ENCODE peak calls at places on chromosomes 13 and 19, in nine cellular contexts. J is heart left ventricle, P is testis, N is HAP-1, A is IMR-90, Q is cardiac muscle cell, Y is PC-3, D is ascending aorta, X is AG04450. Z is an unnamed sample. For H3K27me3, the result is how much of the 10 kb centered on the place peaks cover.

GRCh38 chr13:34469212-34469983 is 472.7 kb upstream of the NBEA start:
- DNase-seq in J (no peak), P (no peak), N (no peak), A (no peak), Q (peak), Y (peak), D (no peak), X (no peak), Z (no peak)

GRCh38 chr13:108728370-108728769 is 99.0 kb downstream of the MYO16 start:
- DNase-seq in J (no peak), P (no peak), N (no peak), A (no peak), Q (no peak), Y (peak), D (no peak), X (no peak), Z (no peak)

GRCh38 chr19:11152318-11153062 is 3.1 kb downstream of the SPC24 start:
- DNase-seq in J (peak), P (peak), N (no peak), A (peak), Q (peak), Y (peak), D (peak), X (no peak), Z (peak)

GRCh38 chr19:4432918-4433506 is 24.6 kb downstream of the UBXN6 start:
- DNase-seq in J (no peak), P (no peak), N (no peak), A (no peak), Q (no peak), Y (no peak), D (no peak), X (no peak), Z (no peak)

GRCh38 chr13:73937420-73937819 is 196.8 kb downstream of the KLF12 start:
- DNase-seq in J (no peak), P (no peak), N (no peak), A (no peak), Q (no peak), Y (no peak), D (no peak), X (no peak), Z (no peak)

GRCh38 chr19:3979674-3980352 is 5.5 kb downstream of the EEF2 start:
- DNase-seq in J (no peak), P (no peak), N (no peak), A (no peak), Q (no peak), Y (no peak), D (peak), X (no peak), Z (no peak)

GRCh38 chr13:101127741-101128353 is 288.5 kb downstream of the NALCN start:
- DNase-seq in J (no peak), P (peak), N (peak), A (peak), Q (peak), Y (peak), D (no peak), X (peak), Z (no peak)

GRCh38 chr13:96967248-96967745 is 27.0 kb downstream of the OXGR1 start:
- DNase-seq in J (no peak), P (no peak), N (peak), A (no peak), Q (no peak), Y (peak), D (no peak), X (no peak), Z (no peak)

GRCh38 chr13:20461860-20462532 is 63.7 kb downstream of the CRYL1 start:
- DNase-seq in J (peak), P (no peak), N (no peak), A (no peak), Q (peak), Y (no peak), D (no peak), X (no peak), Z (no peak)

GRCh38 chr19:17572640-17573039 is 17.2 kb downstream of the COLGALT1 start:
- DNase-seq in J (no peak), P (no peak), N (no peak), A (no peak), Q (no peak), Y (no peak), D (no peak), X (no peak), Z (no peak)

GRCh38 chr13:71015021-71015420 is 852.0 kb downstream of the DACH1 start:
- DNase-seq in J (no peak), P (no peak), N (no peak), A (no peak), Q (no peak), Y (no peak), D (no peak), X (no peak), Z (no peak)

GRCh38 chr13:25846227-25846984 is 205.4 kb downstream of the SHISA2 start:
- DNase-seq in J (no peak), P (no peak), N (no peak), A (no peak), Q (no peak), Y (peak), D (no peak), X (no peak), Z (no peak)

GRCh38 chr19:50214699-50215543 is 11.5 kb downstream of the MYH14 start:
- DNase-seq in J (no peak), P (no peak), N (no peak), A (no peak), Q (no peak), Y (peak), D (no peak), X (no peak), Z (no peak)

GRCh38 chr19:54279441-54279962 is 1.4 kb downstream of the LILRB2 start:
- DNase-seq in J (no peak), P (no peak), N (no peak), A (no peak), Q (no peak), Y (no peak), D (no peak), X (no peak), Z (no peak)
- H3K27me3 ChIP-seq in J (under half), P (under half), N (under half), A (under half), Q (under half), Y (half or more), D (under half), X (under half), Z (under half)

GRCh38 chr19:54329476-54330165 is 9.3 kb downstream of the LILRA4 start:
- DNase-seq in J (no peak), P (no peak), N (no peak), A (no peak), Q (no peak), Y (no peak), D (no peak), X (no peak), Z (no peak)
- H3K27me3 ChIP-seq in J (under half), P (under half), N (under half), A (under half), Q (under half), Y (under half), D (under half), X (under half), Z (under half)

GRCh38 chr19:53865523-53865917 is 2.2 kb upstream of the MYADM start:
- DNase-seq in J (no peak), P (no peak), N (no peak), A (no peak), Q (no peak), Y (no peak), D (peak), X (no peak), Z (no peak)
- H3K27me3 ChIP-seq in J (under half), P (under half), N (under half), A (under half), Q (under half), Y (under half), D (under half), X (under half), Z (under half)

GRCh38 chr19:39692822-39693221 is 11.5 kb upstream of the LGALS14 start:
- DNase-seq in J (no peak), P (no peak), N (no peak), A (no peak), Q (no peak), Y (no peak), D (no peak), X (no peak), Z (no peak)

GRCh38 chr19:39695759-39696158 is 8.5 kb upstream of the LGALS14 start:
- DNase-seq in J (no peak), P (no peak), N (no peak), A (no peak), Q (no peak), Y (no peak), D (no peak), X (no peak), Z (no peak)

GRCh38 chr19:39698535-39698934 is 5.7 kb upstream of the LGALS14 start:
- DNase-seq in J (no peak), P (no peak), N (no peak), A (no peak), Q (no peak), Y (no peak), D (no peak), X (no peak), Z (no peak)

GRCh38 chr19:39692166-39692565 is 12.1 kb upstream of the LGALS14 start:
- DNase-seq in J (no peak), P (no peak), N (no peak), A (no peak), Q (no peak), Y (no peak), D (no peak), X (no peak), Z (no peak)

DNA sequence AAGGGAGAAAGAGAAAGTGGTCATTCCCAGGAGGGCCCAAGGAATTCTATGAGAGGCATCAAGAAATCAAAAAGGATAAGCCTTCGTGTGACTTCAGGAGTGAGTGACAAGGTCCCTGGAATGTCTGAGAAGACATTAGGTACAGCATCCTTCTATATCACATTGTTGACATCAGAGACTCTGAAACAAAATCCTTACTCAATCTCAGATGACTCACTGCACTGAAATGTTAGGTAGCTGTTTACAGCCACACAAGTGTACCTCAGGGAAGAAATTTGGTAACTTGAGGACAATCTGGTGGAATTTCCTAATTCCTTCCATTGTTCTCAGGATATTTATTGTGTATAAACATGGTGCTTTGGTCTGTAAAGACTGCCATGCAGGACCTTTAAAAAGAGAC is 7.9 kb upstream of the LGALS14 start:
- DNase-seq in J (no peak), P (no peak), N (no peak), A (no peak), Q (no peak), Y (peak), D (no peak), X (no peak), Z (no peak)
- H3K27me3 ChIP-seq in J (under half), P (under half), N (under half), A (under half), Q (under half), Y (under half), D (under half), X (under half), Z (under half)

GRCh38 chr13:27926644-27927434 is 7.0 kb downstream of the PDX1 start:
- DNase-seq in J (no peak), P (no peak), N (no peak), A (no peak), Q (no peak), Y (no peak), D (no peak), X (no peak), Z (no peak)

GRCh38 chr13:27923794-27924528 is 4.2 kb downstream of the PDX1 start:
- DNase-seq in J (no peak), P (peak), N (no peak), A (no peak), Q (no peak), Y (no peak), D (no peak), X (no peak), Z (no peak)

GRCh38 chr13:27924529-27925141 is 4.8 kb downstream of the PDX1 start:
- DNase-seq in J (no peak), P (no peak), N (no peak), A (no peak), Q (no peak), Y (no peak), D (no peak), X (no peak), Z (no peak)

GRCh38 chr13:27927444-27928352 is 7.9 kb downstream of the PDX1 start:
- DNase-seq in J (no peak), P (no peak), N (no peak), A (no peak), Q (no peak), Y (no peak), D (no peak), X (no peak), Z (no peak)

GRCh38 chr13:27925220-27925991 is 5.6 kb downstream of the PDX1 start:
- DNase-seq in J (no peak), P (no peak), N (no peak), A (no peak), Q (no peak), Y (no peak), D (no peak), X (no peak), Z (no peak)
- H3K27me3 ChIP-seq in J (half or more), P (under half), N (under half), A (half or more), Q (half or more), Y (half or more), D (under half), X (half or more), Z (under half)

GRCh38 chr19:35861640-35862160 is 5.0 kb downstream of the KIRREL2 start:
- DNase-seq in J (no peak), P (no peak), N (no peak), A (no peak), Q (no peak), Y (no peak), D (no peak), X (no peak), Z (no peak)
- H3K27me3 ChIP-seq in J (under half), P (under half), N (under half), A (half or more), Q (under half), Y (under half), D (under half), X (half or more), Z (under half)

DNA sequence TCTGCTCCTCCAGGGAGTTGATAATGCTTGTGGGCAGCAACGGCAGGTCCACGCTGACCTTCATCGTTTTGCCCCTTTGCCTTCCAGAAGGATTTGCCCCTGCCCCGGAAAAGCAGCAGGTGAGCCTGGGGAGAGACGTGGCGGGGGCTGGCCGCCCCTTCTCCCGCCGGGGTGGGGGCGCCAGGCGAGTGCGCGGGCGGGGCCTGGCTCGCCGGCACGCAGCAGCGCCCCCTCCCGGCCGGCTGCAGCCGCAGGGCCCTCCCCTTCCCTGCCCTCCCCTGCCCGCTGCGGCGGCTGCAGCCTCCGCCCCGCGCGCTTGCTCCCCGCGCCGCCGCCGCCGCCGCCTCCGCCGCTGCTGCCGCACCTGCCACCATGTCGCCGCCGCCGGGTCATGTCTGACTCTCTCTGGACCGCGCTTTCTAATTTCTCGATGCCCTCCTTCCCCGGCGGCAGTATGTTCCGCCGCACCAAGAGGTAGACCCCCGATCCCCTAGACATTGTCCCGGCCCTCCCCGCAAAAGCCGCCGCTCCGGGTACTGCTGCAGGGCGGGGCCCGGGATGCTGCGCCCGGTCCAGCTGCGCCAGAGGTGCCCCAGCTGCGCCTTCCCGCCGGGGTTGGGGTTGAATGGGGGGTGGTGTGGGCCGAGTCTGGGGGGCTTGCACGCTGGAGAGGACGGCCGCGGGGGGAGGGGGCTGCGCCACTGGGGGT is at the start of gene MAST1:
- DNase-seq in J (no peak), P (peak), N (peak), A (no peak), Q (peak), Y (peak), D (no peak), X (no peak), Z (no peak)
- H3K27me3 ChIP-seq in J (half or more), P (under half), N (under half), A (half or more), Q (under half), Y (under half), D (half or more), X (half or more), Z (under half)

GRCh38 chr13:45592758-45593157 is 22.8 kb downstream of the ERICH6B start:
- DNase-seq in J (no peak), P (no peak), N (no peak), A (no peak), Q (no peak), Y (no peak), D (no peak), X (no peak), Z (no peak)
- H3K27me3 ChIP-seq in J (under half), P (under half), N (under half), A (under half), Q (under half), Y (under half), D (under half), X (under half), Z (under half)

GRCh38 chr19:48396010-48396870 is 2.8 kb downstream of the GRIN2D start:
- DNase-seq in J (no peak), P (no peak), N (no peak), A (no peak), Q (no peak), Y (no peak), D (no peak), X (no peak), Z (no peak)
- H3K27me3 ChIP-seq in J (under half), P (under half), N (under half), A (half or more), Q (under half), Y (under half), D (under half), X (under half), Z (under half)